ENCODE peak calls at places on chromosomes 2 and 18, in four cellular contexts. One of them, this sample, is unnamed.
A peak's percentile ranks its signal among the peaks of the same experiment; 100 is the strongest.

GRCh38 chr18:56469582-56469981 is 168.8 kb downstream of the TXNL1 start:
- DNase-seq in LoVo: no peak
- DNase-seq in WERI-Rb-1: no peak
- DNase-seq in left cardiac atrium: no peak
- DNase-seq in this sample: no peak

GRCh38 chr2:151869296-151869695 is 41.1 kb upstream of the ARL5A start:
- DNase-seq in LoVo: no peak
- DNase-seq in WERI-Rb-1: no peak
- DNase-seq in left cardiac atrium: no peak
- DNase-seq in this sample: no peak

GRCh38 chr2:10283106-10284062 is 19.3 kb upstream of the HPCAL1 start:
- DNase-seq in LoVo: peak; percentile 79
- DNase-seq in WERI-Rb-1: no peak
- DNase-seq in left cardiac atrium: no peak
- DNase-seq in this sample: no peak

GRCh38 chr2:237691200-237691907 is 64.0 kb downstream of the LRRFIP1 start:
- DNase-seq in LoVo: peak; percentile 7
- DNase-seq in WERI-Rb-1: no peak
- DNase-seq in left cardiac atrium: no peak
- DNase-seq in this sample: no peak

GRCh38 chr2:159093496-159093895 is 125.1 kb downstream of the TANC1 start:
- DNase-seq in LoVo: no peak
- DNase-seq in WERI-Rb-1: no peak
- DNase-seq in left cardiac atrium: no peak
- DNase-seq in this sample: no peak

GRCh38 chr2:199747427-199747826 is 103.6 kb downstream of the FTCDNL1 start:
- DNase-seq in LoVo: no peak
- DNase-seq in WERI-Rb-1: no peak
- DNase-seq in left cardiac atrium: no peak
- DNase-seq in this sample: no peak

GRCh38 chr2:237073552-237073951 is 12.1 kb upstream of the COPS8 start:
- DNase-seq in LoVo: no peak
- DNase-seq in WERI-Rb-1: no peak
- DNase-seq in left cardiac atrium: peak; percentile 44
- DNase-seq in this sample: no peak

GRCh38 chr2:120482334-120482733 is 136.4 kb downstream of the INHBB start:
- DNase-seq in LoVo: no peak
- DNase-seq in WERI-Rb-1: no peak
- DNase-seq in left cardiac atrium: no peak
- DNase-seq in this sample: no peak

GRCh38 chr2:162233197-162233596 is 10.0 kb downstream of the FAP start:
- DNase-seq in LoVo: no peak
- DNase-seq in WERI-Rb-1: no peak
- DNase-seq in left cardiac atrium: no peak
- DNase-seq in this sample: no peak

GRCh38 chr18:7567487-7568425 is 640 bp downstream of the PTPRM start:
- DNase-seq in LoVo: no peak
- DNase-seq in WERI-Rb-1: peak; percentile 30
- DNase-seq in left cardiac atrium: peak; percentile 67
- DNase-seq in this sample: no peak

GRCh38 chr18:34094148-34094547 is 130.6 kb downstream of the NOL4 start:
- DNase-seq in LoVo: peak; percentile 21
- DNase-seq in WERI-Rb-1: no peak
- DNase-seq in left cardiac atrium: no peak
- DNase-seq in this sample: no peak

GRCh38 chr2:182302174-182302573 is 124.7 kb downstream of the PDE1A start:
- DNase-seq in LoVo: no peak
- DNase-seq in WERI-Rb-1: no peak
- DNase-seq in left cardiac atrium: no peak
- DNase-seq in this sample: no peak

GRCh38 chr2:9941196-9941995 is 10.1 kb upstream of the GRHL1 start:
- DNase-seq in LoVo: peak; percentile 22
- DNase-seq in WERI-Rb-1: no peak
- DNase-seq in left cardiac atrium: no peak
- DNase-seq in this sample: no peak

GRCh38 chr2:134459706-134460406 is 206.0 kb downstream of the MGAT5 start:
- DNase-seq in LoVo: no peak
- DNase-seq in WERI-Rb-1: no peak
- DNase-seq in left cardiac atrium: no peak
- DNase-seq in this sample: no peak

GRCh38 chr2:30165050-30165520 is 18.3 kb downstream of the YPEL5 start:
- DNase-seq in LoVo: peak; percentile 73
- DNase-seq in WERI-Rb-1: peak; percentile 88
- DNase-seq in left cardiac atrium: peak; percentile 40
- DNase-seq in this sample: peak; percentile 83

GRCh38 chr18:73684651-73685050 is 463.0 kb downstream of the FBXO15 start:
- DNase-seq in LoVo: no peak
- DNase-seq in WERI-Rb-1: no peak
- DNase-seq in left cardiac atrium: no peak
- DNase-seq in this sample: no peak

This sample was measured in NCI-H524 treated with DMSO at 0.1 percent for 48 hours.